ENCODE peak calls at places on chromosome 13, in seven cellular contexts. X is left cardiac atrium; H is progenitor cell of endocrine pancreas; R is activated naive CD4-positive, alpha-beta T cell treated with anti-CD3 and anti-CD28 coated beads, Interleukin-2, amount 10 ng/mL, durations not matched to agents 7 days and 5 days; N is activated T-helper 1 cell treated with anti-CD3 and anti-CD28 coated beads, Interleukin-12 subunit alpha, Interleukin-12 subunit beta, Interleukin-2, Interleukin-4 antibody, amounts not matched to agents 30 ng/mL and 10 ng/mL and 1 ng/mL, durations not matched to agents 14 hours and 24 hours and 36 hours; K is adrenal gland; F is stimulated activated CD8-positive, alpha-beta memory T cell treated with anti-CD3 and anti-CD28 coated beads, Interleukin-15, amount 100 ng/mL, for 4 hours. L is an unnamed sample.

GRCh38 chr13:71864094-71864980 is 2.7 kb downstream of the DACH1 start:
- DNase-seq in X (peak), K (peak), H (peak), R (peak), N (no peak), F (no peak), L (no peak)

GRCh38 chr13:27770809-27771208 is 21.5 kb upstream of the GSX1 start:
- DNase-seq in X (no peak), R (peak), H (no peak), F (no peak), K (peak), N (no peak), L (no peak)

GRCh38 chr13:105979131-105979530 is 556.3 kb downstream of the EFNB2 start:
- DNase-seq in K (no peak), H (no peak), F (no peak), N (no peak), X (no peak), R (no peak), L (no peak)

GRCh38 chr13:37129867-37130266 is 24.4 kb upstream of the CSNK1A1L start:
- DNase-seq in F (no peak), R (no peak), X (no peak), N (no peak), H (no peak), K (no peak), L (no peak)

GRCh38 chr13:29756506-29756905 is 93.9 kb downstream of the UBL3 start:
- DNase-seq in K (no peak), H (no peak), N (no peak), X (no peak), R (no peak), F (no peak), L (no peak)

GRCh38 chr13:90800082-90800746 is 547.3 kb upstream of the MIR17HG start:
- DNase-seq in K (peak), H (no peak), X (peak), F (no peak), N (no peak), R (no peak), L (no peak)

GRCh38 chr13:42334329-42334706 is 62.4 kb downstream of the AKAP11 start:
- DNase-seq in N (no peak), F (no peak), X (no peak), R (no peak), K (no peak), H (no peak), L (no peak)

GRCh38 chr13:33367931-33368330 is 82.4 kb upstream of the STARD13 start:
- DNase-seq in H (no peak), N (no peak), K (no peak), F (peak), R (no peak), X (no peak), L (no peak)

GRCh38 chr13:33785384-33785783 is 32.6 kb upstream of the RFC3 start:
- DNase-seq in N (no peak), F (no peak), K (no peak), X (no peak), H (no peak), R (no peak), L (no peak)

GRCh38 chr13:50914848-50915247 is 5.3 kb downstream of the RNASEH2B start:
- DNase-seq in H (no peak), R (no peak), X (no peak), N (no peak), F (no peak), K (no peak), L (no peak)

GRCh38 chr13:78875792-78876580 is 217.0 kb upstream of the OBI1 start:
- DNase-seq in H (no peak), K (no peak), X (no peak), F (no peak), N (no peak), R (peak), L (no peak)

GRCh38 chr13:101473458-101473857 is 21.0 kb downstream of the ITGBL1 start:
- DNase-seq in F (no peak), R (no peak), H (no peak), X (peak), N (no peak), K (peak), L (no peak)

GRCh38 chr13:83810136-83810535 is 72.1 kb downstream of the SLITRK1 start:
- DNase-seq in F (no peak), N (no peak), K (no peak), H (no peak), R (no peak), X (no peak), L (no peak)